ENCODE peak calls at places on chromosomes 3 and 15, in nine cellular contexts. One of them, this sample, is unnamed. For H3K4me1, the result is how much of the 10 kb centered on the place peaks cover.

GRCh38 chr3:75380276-75380771 is 283.8 kb upstream of the FRG2C start:
- DNase-seq in MM.1S: no peak
- DNase-seq in ovary: no peak
- DNase-seq in PC-3: no peak
- DNase-seq in upper lobe of right lung: no peak
- DNase-seq in left lung: no peak
- DNase-seq in astrocyte: no peak
- DNase-seq in HCT116: no peak
- DNase-seq in colonic mucosa: no peak
- DNase-seq in this sample: no peak

GRCh38 chr3:142243134-142243533 is 17.7 kb upstream of the GK5 start:
- DNase-seq in left lung: no peak
- DNase-seq in astrocyte: no peak
- DNase-seq in HCT116: no peak
- DNase-seq in MM.1S: no peak
- DNase-seq in ovary: no peak
- DNase-seq in PC-3: no peak
- DNase-seq in upper lobe of right lung: no peak
- DNase-seq in colonic mucosa: no peak
- DNase-seq in this sample: no peak

GRCh38 chr3:9700536-9700935 is 3.1 kb upstream of the CPNE9 start:
- DNase-seq in PC-3: no peak
- DNase-seq in ovary: no peak
- DNase-seq in MM.1S: no peak
- DNase-seq in astrocyte: no peak
- DNase-seq in left lung: no peak
- DNase-seq in HCT116: no peak
- DNase-seq in colonic mucosa: no peak
- DNase-seq in upper lobe of right lung: no peak
- DNase-seq in this sample: no peak

GRCh38 chr15:52746162-52746721 is 43.9 kb downstream of the ONECUT1 start:
- DNase-seq in astrocyte: no peak
- DNase-seq in left lung: no peak
- DNase-seq in PC-3: no peak
- DNase-seq in colonic mucosa: no peak
- DNase-seq in MM.1S: no peak
- DNase-seq in ovary: no peak
- DNase-seq in upper lobe of right lung: no peak
- DNase-seq in HCT116: no peak
- DNase-seq in this sample: no peak

GRCh38 chr3:184177331-184177731 is 2.7 kb downstream of the AP2M1 start:
- DNase-seq in astrocyte: peak
- DNase-seq in MM.1S: no peak
- DNase-seq in upper lobe of right lung: no peak
- DNase-seq in ovary: peak
- DNase-seq in PC-3: no peak
- DNase-seq in colonic mucosa: no peak
- DNase-seq in left lung: no peak
- DNase-seq in HCT116: no peak
- DNase-seq in this sample: no peak

GRCh38 chr15:78203346-78204225 is 30.8 kb downstream of the ACSBG1 start:
- DNase-seq in colonic mucosa: peak
- DNase-seq in HCT116: no peak
- DNase-seq in left lung: no peak
- DNase-seq in PC-3: no peak
- DNase-seq in upper lobe of right lung: no peak
- DNase-seq in ovary: no peak
- DNase-seq in astrocyte: no peak
- DNase-seq in MM.1S: no peak
- DNase-seq in this sample: no peak

GRCh38 chr15:65410972-65411371 is 11.8 kb downstream of the IGDCC4 start:
- DNase-seq in ovary: no peak
- DNase-seq in left lung: no peak
- DNase-seq in colonic mucosa: no peak
- DNase-seq in PC-3: no peak
- DNase-seq in upper lobe of right lung: no peak
- DNase-seq in MM.1S: no peak
- DNase-seq in HCT116: no peak
- DNase-seq in astrocyte: no peak
- DNase-seq in this sample: no peak

GRCh38 chr15:25133804-25134203 is 179.0 kb downstream of the SNRPN start:
- DNase-seq in HCT116: no peak
- DNase-seq in left lung: no peak
- DNase-seq in MM.1S: no peak
- DNase-seq in PC-3: no peak
- DNase-seq in astrocyte: no peak
- DNase-seq in upper lobe of right lung: no peak
- DNase-seq in ovary: no peak
- DNase-seq in colonic mucosa: no peak
- DNase-seq in this sample: no peak

GRCh38 chr15:88043396-88043795 is 213.1 kb downstream of the NTRK3 start:
- DNase-seq in astrocyte: no peak
- DNase-seq in left lung: no peak
- DNase-seq in PC-3: no peak
- DNase-seq in MM.1S: no peak
- DNase-seq in colonic mucosa: no peak
- DNase-seq in HCT116: no peak
- DNase-seq in upper lobe of right lung: no peak
- DNase-seq in ovary: no peak
- DNase-seq in this sample: no peak

GRCh38 chr15:62809106-62809967 is 233.2 kb upstream of the TPM1 start:
- DNase-seq in PC-3: no peak
- DNase-seq in colonic mucosa: no peak
- DNase-seq in astrocyte: peak
- DNase-seq in upper lobe of right lung: no peak
- DNase-seq in left lung: no peak
- DNase-seq in HCT116: no peak
- DNase-seq in ovary: no peak
- DNase-seq in MM.1S: no peak
- DNase-seq in this sample: no peak

GRCh38 chr15:89845305-89845893 is 30.7 kb upstream of the ANPEP start:
- DNase-seq in left lung: no peak
- DNase-seq in ovary: no peak
- DNase-seq in PC-3: peak
- DNase-seq in colonic mucosa: no peak
- DNase-seq in HCT116: peak
- DNase-seq in upper lobe of right lung: no peak
- DNase-seq in MM.1S: peak
- DNase-seq in astrocyte: peak
- DNase-seq in this sample: no peak

GRCh38 chr3:150022406-150023238 is 51.9 kb upstream of the PFN2 start:
- DNase-seq in left lung: no peak
- DNase-seq in ovary: no peak
- DNase-seq in PC-3: peak
- DNase-seq in astrocyte: peak
- DNase-seq in HCT116: no peak
- DNase-seq in MM.1S: peak
- DNase-seq in colonic mucosa: peak
- DNase-seq in upper lobe of right lung: no peak
- DNase-seq in this sample: no peak

GRCh38 chr3:178709047-178709446 is 172.8 kb downstream of the KCNMB2 start:
- DNase-seq in colonic mucosa: no peak
- DNase-seq in upper lobe of right lung: no peak
- DNase-seq in PC-3: no peak
- DNase-seq in left lung: no peak
- DNase-seq in MM.1S: no peak
- DNase-seq in HCT116: no peak
- DNase-seq in astrocyte: no peak
- DNase-seq in ovary: peak
- DNase-seq in this sample: no peak

GRCh38 chr3:185740133-185740532 is 84.7 kb downstream of the IGF2BP2 start:
- DNase-seq in upper lobe of right lung: no peak
- DNase-seq in PC-3: no peak
- DNase-seq in ovary: no peak
- DNase-seq in astrocyte: no peak
- DNase-seq in MM.1S: no peak
- DNase-seq in HCT116: no peak
- DNase-seq in left lung: no peak
- DNase-seq in colonic mucosa: no peak
- DNase-seq in this sample: no peak

GRCh38 chr15:57060799-57061198 is 142.4 kb downstream of the TCF12 start:
- DNase-seq in PC-3: peak
- DNase-seq in HCT116: peak
- DNase-seq in colonic mucosa: no peak
- DNase-seq in MM.1S: no peak
- DNase-seq in ovary: no peak
- DNase-seq in astrocyte: peak
- DNase-seq in left lung: no peak
- DNase-seq in upper lobe of right lung: no peak
- DNase-seq in this sample: no peak

GRCh38 chr3:43489918-43490317 is 131.9 kb downstream of the ANO10 start:
- DNase-seq in ovary: no peak
- DNase-seq in HCT116: no peak
- DNase-seq in left lung: no peak
- DNase-seq in upper lobe of right lung: no peak
- DNase-seq in astrocyte: no peak
- DNase-seq in MM.1S: no peak
- DNase-seq in PC-3: no peak
- DNase-seq in colonic mucosa: no peak
- DNase-seq in this sample: no peak

GRCh38 chr3:155807823-155808222 is 1.7 kb upstream of the C3orf33 start:
- DNase-seq in MM.1S: no peak
- DNase-seq in left lung: no peak
- DNase-seq in ovary: no peak
- DNase-seq in colonic mucosa: no peak
- DNase-seq in astrocyte: peak
- DNase-seq in upper lobe of right lung: no peak
- DNase-seq in HCT116: no peak
- DNase-seq in PC-3: no peak
- DNase-seq in this sample: no peak
- H3K27ac ChIP-seq in MM.1S: no peak
- H3K27ac ChIP-seq in left lung: no peak
- H3K27ac ChIP-seq in ovary: no peak
- H3K27ac ChIP-seq in colonic mucosa: no peak
- H3K27ac ChIP-seq in astrocyte: no peak
- H3K27ac ChIP-seq in upper lobe of right lung: no peak
- H3K27ac ChIP-seq in HCT116: no peak
- H3K27ac ChIP-seq in PC-3: no peak
- H3K27ac ChIP-seq in this sample: no peak

GRCh38 chr15:29615791-29616190 is 206.5 kb downstream of the TJP1 start:
- DNase-seq in ovary: no peak
- DNase-seq in upper lobe of right lung: no peak
- DNase-seq in colonic mucosa: no peak
- DNase-seq in PC-3: no peak
- DNase-seq in MM.1S: no peak
- DNase-seq in astrocyte: no peak
- DNase-seq in left lung: no peak
- DNase-seq in HCT116: no peak
- DNase-seq in this sample: no peak

GRCh38 chr15:29612701-29613100 is 209.6 kb downstream of the TJP1 start:
- DNase-seq in PC-3: no peak
- DNase-seq in ovary: no peak
- DNase-seq in upper lobe of right lung: no peak
- DNase-seq in left lung: no peak
- DNase-seq in colonic mucosa: no peak
- DNase-seq in HCT116: no peak
- DNase-seq in astrocyte: peak
- DNase-seq in MM.1S: no peak
- DNase-seq in this sample: no peak

GRCh38 chr15:29613951-29614382 is 208.3 kb downstream of the TJP1 start:
- DNase-seq in astrocyte: no peak
- DNase-seq in MM.1S: peak
- DNase-seq in HCT116: peak
- DNase-seq in upper lobe of right lung: no peak
- DNase-seq in ovary: no peak
- DNase-seq in PC-3: peak
- DNase-seq in colonic mucosa: no peak
- DNase-seq in left lung: no peak
- DNase-seq in this sample: no peak

GRCh38 chr15:29612096-29612495 is 210.2 kb downstream of the TJP1 start:
- DNase-seq in PC-3: no peak
- DNase-seq in MM.1S: no peak
- DNase-seq in upper lobe of right lung: no peak
- DNase-seq in colonic mucosa: no peak
- DNase-seq in left lung: no peak
- DNase-seq in HCT116: no peak
- DNase-seq in astrocyte: peak
- DNase-seq in ovary: no peak
- DNase-seq in this sample: no peak

DNA sequence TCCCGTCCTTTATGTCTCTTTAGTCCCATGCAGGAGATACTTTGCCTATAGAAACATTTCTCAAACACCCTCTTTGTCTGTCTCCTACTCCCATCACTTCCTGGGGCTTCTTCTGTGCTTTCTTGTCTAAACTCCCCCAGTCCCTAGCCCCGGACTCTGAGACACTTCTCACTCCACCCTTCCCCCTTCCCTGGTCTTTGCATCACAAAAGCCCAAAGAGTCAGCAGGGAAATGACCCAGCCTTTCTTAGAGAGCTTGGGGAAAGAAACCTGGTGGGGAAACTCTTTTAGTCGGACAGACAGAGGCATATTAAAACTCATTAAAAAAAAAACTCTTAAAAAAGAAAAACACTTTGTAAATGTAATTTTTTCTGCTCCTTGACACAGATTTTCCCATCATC is 211.2 kb downstream of the TJP1 start:
- DNase-seq in astrocyte: no peak
- DNase-seq in upper lobe of right lung: no peak
- DNase-seq in ovary: no peak
- DNase-seq in colonic mucosa: no peak
- DNase-seq in HCT116: no peak
- DNase-seq in left lung: no peak
- DNase-seq in PC-3: no peak
- DNase-seq in MM.1S: no peak
- DNase-seq in this sample: no peak
- H3K4me1 ChIP-seq in astrocyte: under half
- H3K4me1 ChIP-seq in upper lobe of right lung: under half
- H3K4me1 ChIP-seq in ovary: under half
- H3K4me1 ChIP-seq in colonic mucosa: under half
- H3K4me1 ChIP-seq in HCT116: under half
- H3K4me1 ChIP-seq in left lung: under half
- H3K4me1 ChIP-seq in PC-3: under half
- H3K4me1 ChIP-seq in MM.1S: under half
- H3K4me1 ChIP-seq in this sample: under half

DNA sequence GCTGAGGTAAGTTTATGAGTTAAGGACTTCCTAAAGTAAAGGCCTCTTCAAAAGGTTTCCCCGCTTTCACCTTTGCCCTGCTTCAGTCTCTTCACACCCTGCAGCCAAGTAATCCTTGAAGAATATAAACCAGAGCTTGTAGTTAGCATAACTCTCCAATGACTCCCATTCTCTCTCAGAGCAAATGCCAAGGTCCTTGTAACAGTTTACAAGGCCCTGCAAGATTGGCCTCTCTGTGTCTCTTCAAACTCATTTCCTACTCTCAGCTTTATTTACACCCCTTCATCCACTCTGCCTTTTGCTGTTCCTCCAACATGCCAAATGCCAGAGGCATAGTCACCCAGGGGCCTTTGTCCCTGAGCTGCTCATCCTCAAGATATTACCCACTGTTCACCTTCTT is 60.5 kb upstream of the MME start:
- DNase-seq in astrocyte: no peak
- DNase-seq in colonic mucosa: peak
- DNase-seq in left lung: no peak
- DNase-seq in ovary: no peak
- DNase-seq in PC-3: peak
- DNase-seq in HCT116: no peak
- DNase-seq in upper lobe of right lung: no peak
- DNase-seq in MM.1S: no peak
- DNase-seq in this sample: no peak
- H3K27ac ChIP-seq in astrocyte: no peak
- H3K27ac ChIP-seq in colonic mucosa: peak
- H3K27ac ChIP-seq in left lung: no peak
- H3K27ac ChIP-seq in ovary: no peak
- H3K27ac ChIP-seq in PC-3: no peak
- H3K27ac ChIP-seq in HCT116: no peak
- H3K27ac ChIP-seq in upper lobe of right lung: no peak
- H3K27ac ChIP-seq in MM.1S: no peak
- H3K27ac ChIP-seq in this sample: no peak

GRCh38 chr3:152277198-152277597 is 8.5 kb downstream of the MBNL1 start:
- DNase-seq in astrocyte: no peak
- DNase-seq in left lung: no peak
- DNase-seq in HCT116: no peak
- DNase-seq in colonic mucosa: no peak
- DNase-seq in MM.1S: no peak
- DNase-seq in ovary: no peak
- DNase-seq in PC-3: no peak
- DNase-seq in upper lobe of right lung: no peak
- DNase-seq in this sample: no peak
- H3K4me1 ChIP-seq in astrocyte: under half
- H3K4me1 ChIP-seq in left lung: under half
- H3K4me1 ChIP-seq in HCT116: under half
- H3K4me1 ChIP-seq in colonic mucosa: under half
- H3K4me1 ChIP-seq in MM.1S: under half
- H3K4me1 ChIP-seq in ovary: under half
- H3K4me1 ChIP-seq in PC-3: under half
- H3K4me1 ChIP-seq in upper lobe of right lung: half or more
- H3K4me1 ChIP-seq in this sample: half or more